ENCODE peak calls at places on chromosomes 12 and 14, in five cellular contexts. E is effector CD4-positive, alpha-beta T cell; T is stimulated activated CD4-positive, alpha-beta T cell treated with anti-CD3 and anti-CD28 coated beads, Interleukin-4, amount 100 ng/mL, for 48 hours; N is smooth muscle cell of the brain vasculature; Z is NAMALWA. L is an unnamed sample.

GRCh38 chr14:79280400-79280670 is 931.0 kb downstream of the DIO2 start:
- DNase-seq in E (no peak), T (no peak), N (no peak), Z (no peak), L (no peak)

GRCh38 chr12:71686658-71687025 is 760 bp downstream of the TMEM19 start:
- DNase-seq in E (no peak), T (no peak), N (no peak), Z (no peak), L (no peak)

GRCh38 chr12:56929780-56930179 is 4.4 kb downstream of the SDR9C7 start:
- DNase-seq in E (no peak), T (no peak), N (no peak), Z (no peak), L (no peak)

GRCh38 chr12:70798016-70798768 is 122.3 kb downstream of the PTPRR start:
- DNase-seq in E (no peak), T (no peak), N (no peak), Z (no peak), L (no peak)

GRCh38 chr14:49052516-49052915 is 533.7 kb downstream of the RPS29 start:
- DNase-seq in E (no peak), T (no peak), N (no peak), Z (no peak), L (no peak)

GRCh38 chr14:61399365-61399764 is 78.0 kb downstream of the PRKCH start:
- DNase-seq in E (no peak), T (no peak), N (no peak), Z (no peak), L (no peak)

GRCh38 chr12:56237552-56237951 is 7.7 kb downstream of the SLC39A5 start:
- DNase-seq in E (no peak), T (no peak), N (no peak), Z (no peak), L (no peak)

GRCh38 chr14:104217486-104218360 is 79.3 kb downstream of the KIF26A start:
- DNase-seq in E (no peak), T (no peak), N (no peak), Z (peak; percentile 45), L (no peak)

GRCh38 chr14:49051328-49052060 is 534.7 kb downstream of the RPS29 start:
- DNase-seq in E (no peak), T (no peak), N (no peak), Z (no peak), L (no peak)

GRCh38 chr14:102185360-102185759 is 45.7 kb downstream of the WDR20 start:
- DNase-seq in E (no peak), T (no peak), N (no peak), Z (no peak), L (no peak)

GRCh38 chr14:36518586-36519430 is 1.2 kb downstream of the NKX2-1 start:
- DNase-seq in E (no peak), T (no peak), N (no peak), Z (no peak), L (no peak)

GRCh38 chr12:108798551-108799221 is 58.7 kb downstream of the SSH1 start:
- DNase-seq in E (no peak), T (no peak), N (no peak), Z (no peak), L (no peak)

GRCh38 chr12:27424631-27425230 is 21.8 kb upstream of the SMCO2 start:
- DNase-seq in E (no peak), T (no peak), N (peak; percentile 17), Z (peak; percentile 67), L (no peak)

GRCh38 chr14:64212666-64213065 is 81.5 kb downstream of the ESR2 start:
- DNase-seq in E (no peak), T (no peak), N (no peak), Z (no peak), L (no peak)

GRCh38 chr12:130203151-130203550 is 40.9 kb downstream of the FZD10 start:
- DNase-seq in E (no peak), T (no peak), N (no peak), Z (no peak), L (no peak)